ENCODE peak calls at places on chromosomes 2 and 18, in seven cellular contexts. One of them, this sample, is unnamed.

GRCh38 chr2:28691774-28692281 is 59.8 kb upstream of the PPP1CB start:
- DNase-seq in H1: no peak
- DNase-seq in K562: no peak
- DNase-seq in SK-N-SH: peak; percentile 31
- DNase-seq in HCT116: no peak
- DNase-seq in GM12878: no peak
- DNase-seq in HepG2: peak; percentile 92
- DNase-seq in this sample: peak; percentile 41

GRCh38 chr2:124815386-124815785 is 790.3 kb downstream of the CNTNAP5 start:
- DNase-seq in H1: no peak
- DNase-seq in GM12878: no peak
- DNase-seq in K562: no peak
- DNase-seq in HepG2: no peak
- DNase-seq in HCT116: no peak
- DNase-seq in SK-N-SH: no peak
- DNase-seq in this sample: no peak

GRCh38 chr2:203973676-203974075 is 37.1 kb downstream of the ICOS start:
- DNase-seq in H1: no peak
- DNase-seq in K562: no peak
- DNase-seq in GM12878: no peak
- DNase-seq in HepG2: no peak
- DNase-seq in HCT116: no peak
- DNase-seq in SK-N-SH: no peak
- DNase-seq in this sample: no peak

GRCh38 chr2:147845608-147846002 is 776 bp downstream of the ACVR2A start:
- DNase-seq in SK-N-SH: no peak
- DNase-seq in HepG2: peak; percentile 13
- DNase-seq in K562: no peak
- DNase-seq in H1: no peak
- DNase-seq in HCT116: no peak
- DNase-seq in GM12878: no peak
- DNase-seq in this sample: no peak

GRCh38 chr18:72799106-72799505 is 68.7 kb downstream of the NETO1 start:
- DNase-seq in HCT116: no peak
- DNase-seq in HepG2: no peak
- DNase-seq in H1: no peak
- DNase-seq in SK-N-SH: no peak
- DNase-seq in K562: no peak
- DNase-seq in GM12878: no peak
- DNase-seq in this sample: no peak

GRCh38 chr2:188695953-188696352 is 278.2 kb upstream of the COL3A1 start:
- DNase-seq in HepG2: no peak
- DNase-seq in H1: no peak
- DNase-seq in GM12878: no peak
- DNase-seq in SK-N-SH: no peak
- DNase-seq in K562: no peak
- DNase-seq in HCT116: no peak
- DNase-seq in this sample: no peak

GRCh38 chr2:112839407-112840067 is 3.0 kb upstream of the IL1B start:
- DNase-seq in GM12878: no peak
- DNase-seq in HepG2: no peak
- DNase-seq in K562: peak; percentile 3
- DNase-seq in HCT116: no peak
- DNase-seq in SK-N-SH: no peak
- DNase-seq in H1: no peak
- DNase-seq in this sample: no peak

GRCh38 chr2:18247282-18248110 is 313.0 kb downstream of the RDH14 start:
- DNase-seq in HCT116: no peak
- DNase-seq in K562: no peak
- DNase-seq in H1: no peak
- DNase-seq in SK-N-SH: no peak
- DNase-seq in HepG2: no peak
- DNase-seq in GM12878: no peak
- DNase-seq in this sample: no peak

GRCh38 chr2:180694445-180695421 is 285.7 kb upstream of the UBE2E3 start:
- DNase-seq in H1: no peak
- DNase-seq in HCT116: no peak
- DNase-seq in GM12878: no peak
- DNase-seq in HepG2: no peak
- DNase-seq in K562: no peak
- DNase-seq in SK-N-SH: no peak
- DNase-seq in this sample: no peak

GRCh38 chr2:134568413-134568812 is 150.4 kb downstream of the TMEM163 start:
- DNase-seq in K562: no peak
- DNase-seq in SK-N-SH: no peak
- DNase-seq in H1: no peak
- DNase-seq in HepG2: no peak
- DNase-seq in HCT116: no peak
- DNase-seq in GM12878: no peak
- DNase-seq in this sample: no peak

GRCh38 chr2:150974864-150975263 is 286.8 kb downstream of the RBM43 start:
- DNase-seq in HCT116: no peak
- DNase-seq in GM12878: no peak
- DNase-seq in SK-N-SH: no peak
- DNase-seq in HepG2: no peak
- DNase-seq in H1: no peak
- DNase-seq in K562: no peak
- DNase-seq in this sample: no peak

GRCh38 chr2:134335601-134336000 is 81.7 kb downstream of the MGAT5 start:
- DNase-seq in H1: no peak
- DNase-seq in HCT116: no peak
- DNase-seq in GM12878: no peak
- DNase-seq in HepG2: no peak
- DNase-seq in SK-N-SH: no peak
- DNase-seq in K562: no peak
- DNase-seq in this sample: no peak

GRCh38 chr2:14861201-14861600 is 228.7 kb downstream of the LRATD1 start:
- DNase-seq in GM12878: no peak
- DNase-seq in H1: no peak
- DNase-seq in SK-N-SH: no peak
- DNase-seq in HepG2: no peak
- DNase-seq in HCT116: no peak
- DNase-seq in K562: no peak
- DNase-seq in this sample: no peak

GRCh38 chr2:137888845-137889244 is 75.4 kb upstream of the HNMT start:
- DNase-seq in K562: no peak
- DNase-seq in H1: peak; percentile 13
- DNase-seq in GM12878: no peak
- DNase-seq in HCT116: peak; percentile 10
- DNase-seq in SK-N-SH: peak; percentile 25
- DNase-seq in HepG2: peak; percentile 63
- DNase-seq in this sample: peak; percentile 7

GRCh38 chr2:67399831-67400489 is 2.8 kb downstream of the ETAA1 start:
- DNase-seq in HepG2: no peak
- DNase-seq in SK-N-SH: no peak
- DNase-seq in GM12878: no peak
- DNase-seq in K562: no peak
- DNase-seq in H1: no peak
- DNase-seq in HCT116: no peak
- DNase-seq in this sample: no peak

GRCh38 chr18:38751897-38752296 is 1186.3 kb upstream of the CELF4 start:
- DNase-seq in K562: no peak
- DNase-seq in GM12878: no peak
- DNase-seq in HCT116: no peak
- DNase-seq in SK-N-SH: no peak
- DNase-seq in H1: no peak
- DNase-seq in HepG2: no peak
- DNase-seq in this sample: peak; percentile 5

GRCh38 chr2:11030909-11031308 is 119.2 kb downstream of the KCNF1 start:
- DNase-seq in HCT116: no peak
- DNase-seq in SK-N-SH: no peak
- DNase-seq in H1: no peak
- DNase-seq in K562: no peak
- DNase-seq in HepG2: no peak
- DNase-seq in GM12878: no peak
- DNase-seq in this sample: no peak

GRCh38 chr2:236782938-236783337 is 213.3 kb downstream of the ACKR3 start:
- DNase-seq in K562: no peak
- DNase-seq in SK-N-SH: no peak
- DNase-seq in HCT116: no peak
- DNase-seq in HepG2: no peak
- DNase-seq in H1: no peak
- DNase-seq in GM12878: no peak
- DNase-seq in this sample: no peak

GRCh38 chr2:42792087-42792582 is 248 bp downstream of the HAAO start:
- DNase-seq in H1: no peak
- DNase-seq in K562: no peak
- DNase-seq in HCT116: no peak
- DNase-seq in SK-N-SH: peak; percentile 38
- DNase-seq in GM12878: no peak
- DNase-seq in HepG2: no peak
- DNase-seq in this sample: no peak

GRCh38 chr18:46156124-46156745 is 52.0 kb downstream of the HAUS1 start:
- DNase-seq in K562: no peak
- DNase-seq in H1: no peak
- DNase-seq in HCT116: no peak
- DNase-seq in SK-N-SH: no peak
- DNase-seq in HepG2: no peak
- DNase-seq in GM12878: no peak
- DNase-seq in this sample: no peak

GRCh38 chr2:229909090-229909489 is 12.7 kb downstream of the TRIP12 start:
- DNase-seq in HCT116: no peak
- DNase-seq in GM12878: no peak
- DNase-seq in HepG2: no peak
- DNase-seq in SK-N-SH: no peak
- DNase-seq in K562: no peak
- DNase-seq in H1: no peak
- DNase-seq in this sample: no peak

GRCh38 chr2:127453392-127454171 is 35.4 kb downstream of the PROC start:
- DNase-seq in HCT116: no peak
- DNase-seq in K562: peak; percentile 73
- DNase-seq in HepG2: peak; percentile 85
- DNase-seq in GM12878: no peak
- DNase-seq in SK-N-SH: peak; percentile 28
- DNase-seq in H1: no peak
- DNase-seq in this sample: no peak

GRCh38 chr2:174176898-174177297 is 71.4 kb downstream of the OLA1 start:
- DNase-seq in HCT116: no peak
- DNase-seq in GM12878: no peak
- DNase-seq in K562: no peak
- DNase-seq in HepG2: no peak
- DNase-seq in SK-N-SH: no peak
- DNase-seq in H1: no peak
- DNase-seq in this sample: no peak

DNA sequence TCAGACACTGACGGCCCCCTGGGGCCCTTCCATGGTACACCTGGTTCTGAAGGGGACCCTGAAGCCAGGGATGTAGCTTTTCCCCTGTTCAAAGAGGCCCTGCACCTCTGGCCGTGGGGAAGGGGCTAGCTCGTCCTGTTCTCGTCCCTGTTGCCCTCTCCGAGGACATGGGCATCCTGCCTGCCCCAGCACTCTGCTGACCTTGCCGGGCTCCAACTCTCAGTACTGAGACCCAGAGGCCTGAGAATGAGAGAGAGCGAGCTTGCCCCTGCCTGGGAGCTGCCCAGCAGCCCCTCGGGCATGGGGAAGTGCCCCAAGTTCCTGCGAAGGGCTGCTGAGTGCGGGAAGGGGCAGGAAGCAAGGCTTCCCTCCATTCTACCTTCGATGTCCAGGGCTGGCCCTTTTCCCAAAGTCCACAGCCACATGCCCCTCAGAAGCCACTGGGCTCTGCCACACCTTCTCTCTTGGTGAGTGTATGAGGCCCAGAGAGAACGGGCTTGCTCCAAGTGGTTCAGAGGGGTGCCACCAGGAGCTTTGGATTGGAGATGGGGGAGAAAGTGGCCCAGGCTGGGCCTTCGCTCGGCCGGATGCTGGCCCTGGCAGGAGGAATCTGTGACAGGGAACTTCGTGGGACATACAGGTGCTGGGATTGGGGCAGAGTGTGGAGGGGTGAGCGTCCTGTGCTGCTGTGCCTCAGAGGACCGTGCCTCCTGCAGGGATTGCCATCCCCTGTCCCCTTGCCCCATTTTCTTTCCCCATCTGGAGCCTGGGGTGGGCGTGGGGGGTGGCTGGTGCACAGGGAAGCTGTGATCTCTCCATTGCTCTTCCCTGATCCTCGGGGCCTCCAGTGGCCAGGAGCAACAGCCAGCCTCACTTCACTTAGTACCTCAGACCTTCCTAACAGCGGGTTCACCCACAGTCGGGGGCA is 50.8 kb downstream of the KCNIP3 start:
- DNase-seq in SK-N-SH: no peak
- DNase-seq in HepG2: no peak
- DNase-seq in H1: no peak
- DNase-seq in K562: no peak
- DNase-seq in HCT116: no peak
- DNase-seq in GM12878: no peak
- DNase-seq in this sample: no peak
- TF ChIP-seq JUND in SK-N-SH: no peak
- TF ChIP-seq JUND in HepG2: no peak
- TF ChIP-seq JUND in H1: no peak
- TF ChIP-seq JUND in K562: no peak
- TF ChIP-seq JUND in HCT116: no peak
- TF ChIP-seq JUND in GM12878: no peak
- TF ChIP-seq JUND in this sample: no peak

GRCh38 chr18:7902399-7902839 is 335.3 kb downstream of the PTPRM start:
- DNase-seq in HepG2: no peak
- DNase-seq in H1: no peak
- DNase-seq in K562: no peak
- DNase-seq in HCT116: no peak
- DNase-seq in SK-N-SH: no peak
- DNase-seq in GM12878: no peak
- DNase-seq in this sample: no peak
- TF ChIP-seq JUND in HepG2: no peak
- TF ChIP-seq JUND in H1: no peak
- TF ChIP-seq JUND in K562: no peak
- TF ChIP-seq JUND in HCT116: no peak
- TF ChIP-seq JUND in SK-N-SH: no peak
- TF ChIP-seq JUND in GM12878: no peak
- TF ChIP-seq JUND in this sample: no peak

GRCh38 chr2:64067326-64067725 is 48.1 kb upstream of the VPS54 start:
- DNase-seq in GM12878: no peak
- DNase-seq in K562: no peak
- DNase-seq in SK-N-SH: no peak
- DNase-seq in HCT116: no peak
- DNase-seq in H1: no peak
- DNase-seq in HepG2: no peak
- DNase-seq in this sample: no peak
- TF ChIP-seq JUND in GM12878: no peak
- TF ChIP-seq JUND in K562: no peak
- TF ChIP-seq JUND in SK-N-SH: no peak
- TF ChIP-seq JUND in HCT116: no peak
- TF ChIP-seq JUND in H1: no peak
- TF ChIP-seq JUND in HepG2: no peak
- TF ChIP-seq JUND in this sample: no peak

DNA sequence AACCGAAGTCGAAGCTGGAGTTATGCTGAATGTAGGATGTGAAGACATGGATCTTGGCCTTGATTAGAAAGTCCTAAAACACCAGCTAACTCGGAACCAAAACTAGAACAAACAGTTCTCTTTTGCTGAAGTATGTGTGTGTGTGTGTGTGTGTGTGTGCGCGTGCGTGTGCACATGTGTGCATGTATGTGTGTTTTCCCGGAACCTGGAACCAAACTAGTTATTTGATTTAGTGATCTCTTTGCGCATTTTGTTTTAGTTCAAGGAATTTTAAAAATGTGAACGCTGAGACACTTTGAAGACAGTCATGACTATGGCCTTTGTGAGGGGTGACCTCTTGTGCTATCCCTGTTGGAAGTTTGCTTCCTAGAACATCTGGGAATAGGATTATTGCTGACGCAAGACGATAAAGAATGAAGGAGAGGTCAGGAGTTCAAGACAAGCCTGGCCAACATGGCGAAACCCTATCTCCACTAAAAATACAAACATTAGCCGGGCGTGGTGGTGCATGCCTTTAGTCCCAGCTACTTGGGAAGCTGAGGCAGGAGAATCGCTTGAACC is 23.8 kb downstream of the FHL2 start:
- DNase-seq in SK-N-SH: no peak
- DNase-seq in GM12878: no peak
- DNase-seq in HCT116: no peak
- DNase-seq in H1: no peak
- DNase-seq in HepG2: no peak
- DNase-seq in K562: no peak
- DNase-seq in this sample: no peak
- TF ChIP-seq JUND in SK-N-SH: no peak
- TF ChIP-seq JUND in GM12878: no peak
- TF ChIP-seq JUND in HCT116: no peak
- TF ChIP-seq JUND in H1: no peak
- TF ChIP-seq JUND in HepG2: no peak
- TF ChIP-seq JUND in K562: no peak
- TF ChIP-seq JUND in this sample: no peak

This sample was measured in T47D.